ENCODE peak calls at places on chromosomes 5 and 9, in four cellular contexts. M, W, E and K are unnamed samples.

GRCh38 chr9:806285-807156 is 35.0 kb upstream of the DMRT1 start:
- DNase-seq in M (peak), W (no peak), E (peak), K (peak)

GRCh38 chr9:134497283-134497860 is 144.2 kb upstream of the COL5A1 start:
- DNase-seq in M (no peak), W (no peak), E (no peak), K (no peak)

GRCh38 chr9:120941046-120941770 is 14.6 kb upstream of the TRAF1 start:
- DNase-seq in M (no peak), W (no peak), E (no peak), K (no peak)

GRCh38 chr9:68775003-68775730 is 70.1 kb downstream of the PIP5K1B start:
- DNase-seq in M (no peak), W (no peak), E (no peak), K (no peak)

GRCh38 chr9:33044677-33045282 is 19.7 kb downstream of the DNAJA1 start:
- DNase-seq in M (no peak), W (peak), E (no peak), K (no peak)

GRCh38 chr5:125140855-125141254 is 394.4 kb upstream of the ZNF608 start:
- DNase-seq in M (no peak), W (no peak), E (peak), K (no peak)

GRCh38 chr5:97554992-97555981 is 372.2 kb upstream of the RIOK2 start:
- DNase-seq in M (no peak), W (no peak), E (no peak), K (no peak)

GRCh38 chr5:146731909-146732659 is 146.5 kb downstream of the PPP2R2B start:
- DNase-seq in M (no peak), W (no peak), E (no peak), K (no peak)

GRCh38 chr9:84331119-84331791 is 9.3 kb downstream of the SLC28A3 start:
- DNase-seq in M (no peak), W (no peak), E (no peak), K (no peak)

GRCh38 chr5:43572357-43572756 is 15.5 kb upstream of the PAIP1 start:
- DNase-seq in M (no peak), W (no peak), E (no peak), K (no peak)

GRCh38 chr5:135399838-135400542 is 959 bp upstream of the MACROH2A1 start:
- DNase-seq in M (no peak), W (peak), E (no peak), K (no peak)

GRCh38 chr5:75185763-75186162 is 50.9 kb downstream of the ANKRD31 start:
- DNase-seq in M (no peak), W (no peak), E (no peak), K (no peak)

GRCh38 chr9:130379649-130379970 is 65.2 kb upstream of the ASS1 start:
- DNase-seq in M (no peak), W (no peak), E (no peak), K (no peak)

GRCh38 chr5:58751222-58751621 is 168.3 kb downstream of the RAB3C start:
- DNase-seq in M (no peak), W (no peak), E (no peak), K (no peak)

GRCh38 chr9:107243757-107244156 is 39.3 kb upstream of the RAD23B start:
- DNase-seq in M (no peak), W (no peak), E (peak), K (peak)

GRCh38 chr5:123450641-123451421 is 27.6 kb upstream of the CEP120 start:
- DNase-seq in M (no peak), W (no peak), E (no peak), K (no peak)

GRCh38 chr5:140142802-140143201 is 17.1 kb downstream of the IGIP start:
- DNase-seq in M (no peak), W (no peak), E (no peak), K (no peak)

GRCh38 chr5:51104556-51104955 is 278.7 kb upstream of the ISL1 start:
- DNase-seq in M (no peak), W (no peak), E (peak), K (no peak)

GRCh38 chr5:103224118-103224893 is 34.3 kb upstream of the MACIR start:
- DNase-seq in M (peak), W (peak), E (peak), K (peak)

GRCh38 chr9:113931140-113931539 is 55.0 kb downstream of the ZNF618 start:
- DNase-seq in M (no peak), W (no peak), E (no peak), K (no peak)

GRCh38 chr5:139633295-139634027 is 14.7 kb upstream of the CXXC5 start:
- DNase-seq in M (peak), W (peak), E (peak), K (peak)

GRCh38 chr5:74013222-74013621 is 387.2 kb downstream of the ARHGEF28 start:
- DNase-seq in M (no peak), W (no peak), E (no peak), K (no peak)

GRCh38 chr5:157546456-157547100 is 29.0 kb downstream of the ADAM19 start:
- DNase-seq in M (no peak), W (no peak), E (no peak), K (no peak)

GRCh38 chr9:134186471-134187109 is 22.2 kb upstream of the RNU6ATAC start:
- DNase-seq in M (no peak), W (no peak), E (no peak), K (peak)

GRCh38 chr9:104820336-104820735 is 56.4 kb downstream of the NIPSNAP3B start:
- DNase-seq in M (no peak), W (no peak), E (no peak), K (peak)

GRCh38 chr5:14212838-14213237 is 69.7 kb downstream of the TRIO start:
- DNase-seq in M (no peak), W (no peak), E (peak), K (no peak)

GRCh38 chr9:2420488-2421056 is 201.0 kb upstream of the VLDLR start:
- DNase-seq in M (no peak), W (no peak), E (no peak), K (no peak)

GRCh38 chr5:16903480-16904300 is 32.4 kb downstream of the MYO10 start:
- DNase-seq in M (no peak), W (no peak), E (no peak), K (no peak)

GRCh38 chr9:37302277-37302676 is 120.2 kb upstream of the GRHPR start:
- DNase-seq in M (no peak), W (no peak), E (no peak), K (no peak)

GRCh38 chr9:123251741-123252140 is 16.6 kb downstream of the STRBP start:
- DNase-seq in M (no peak), W (no peak), E (no peak), K (no peak)

GRCh38 chr5:149063017-149063687 is at the start of gene SH3TC2:
- DNase-seq in M (no peak), W (peak), E (peak), K (no peak)

GRCh38 chr5:157222506-157223230 is 42.0 kb downstream of the ITK start:
- DNase-seq in M (no peak), W (no peak), E (no peak), K (no peak)

GRCh38 chr9:87158779-87159178 is 211.5 kb upstream of the GAS1 start:
- DNase-seq in M (no peak), W (no peak), E (no peak), K (no peak)

GRCh38 chr5:89397096-89397495 is 514.1 kb upstream of the MEF2C start:
- DNase-seq in M (no peak), W (no peak), E (no peak), K (no peak)

GRCh38 chr5:174688441-174689354 is 35.7 kb upstream of the MSX2 start:
- DNase-seq in M (no peak), W (no peak), E (no peak), K (no peak)

GRCh38 chr5:174692982-174693422 is 31.4 kb upstream of the MSX2 start:
- DNase-seq in M (peak), W (peak), E (no peak), K (no peak)

GRCh38 chr5:174687503-174687902 is 36.9 kb upstream of the MSX2 start:
- DNase-seq in M (no peak), W (no peak), E (no peak), K (no peak)

GRCh38 chr5:174692381-174692780 is 32.0 kb upstream of the MSX2 start:
- DNase-seq in M (no peak), W (no peak), E (no peak), K (no peak)

DNA sequence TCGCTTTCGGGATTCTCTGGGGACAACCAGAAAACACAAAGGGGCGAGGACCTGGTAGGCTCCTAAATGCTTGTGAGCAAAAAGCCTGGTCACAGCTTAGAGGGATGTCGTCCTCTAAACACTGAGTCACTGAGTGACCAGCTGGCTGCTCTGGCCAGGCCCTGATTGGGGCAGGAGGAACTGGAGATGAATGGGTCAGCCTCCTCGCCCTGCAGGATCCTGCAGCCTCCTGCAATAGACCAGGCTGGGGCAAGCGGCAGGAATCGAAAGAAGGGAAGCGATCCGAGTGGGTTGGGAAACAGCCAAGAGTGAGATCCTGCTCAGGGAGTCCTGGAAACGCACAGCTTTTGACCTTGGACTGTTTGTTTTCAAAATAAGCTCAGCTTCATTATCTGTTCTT is 34.1 kb upstream of the MSX2 start:
- DNase-seq in M (no peak), W (peak), E (no peak), K (no peak)
- TF ChIP-seq ELF4 in M (no peak), W (no peak), E (no peak), K (no peak)

GRCh38 chr9:136613824-136614371 is 48.8 kb upstream of the EGFL7 start:
- DNase-seq in M (no peak), W (no peak), E (no peak), K (no peak)

GRCh38 chr9:136616307-136616635 is 46.4 kb upstream of the EGFL7 start:
- DNase-seq in M (no peak), W (no peak), E (no peak), K (no peak)

GRCh38 chr9:136615631-136616306 is 46.9 kb upstream of the EGFL7 start:
- DNase-seq in M (no peak), W (no peak), E (no peak), K (no peak)

GRCh38 chr9:136614967-136615623 is 47.6 kb upstream of the EGFL7 start:
- DNase-seq in M (no peak), W (peak), E (no peak), K (peak)

DNA sequence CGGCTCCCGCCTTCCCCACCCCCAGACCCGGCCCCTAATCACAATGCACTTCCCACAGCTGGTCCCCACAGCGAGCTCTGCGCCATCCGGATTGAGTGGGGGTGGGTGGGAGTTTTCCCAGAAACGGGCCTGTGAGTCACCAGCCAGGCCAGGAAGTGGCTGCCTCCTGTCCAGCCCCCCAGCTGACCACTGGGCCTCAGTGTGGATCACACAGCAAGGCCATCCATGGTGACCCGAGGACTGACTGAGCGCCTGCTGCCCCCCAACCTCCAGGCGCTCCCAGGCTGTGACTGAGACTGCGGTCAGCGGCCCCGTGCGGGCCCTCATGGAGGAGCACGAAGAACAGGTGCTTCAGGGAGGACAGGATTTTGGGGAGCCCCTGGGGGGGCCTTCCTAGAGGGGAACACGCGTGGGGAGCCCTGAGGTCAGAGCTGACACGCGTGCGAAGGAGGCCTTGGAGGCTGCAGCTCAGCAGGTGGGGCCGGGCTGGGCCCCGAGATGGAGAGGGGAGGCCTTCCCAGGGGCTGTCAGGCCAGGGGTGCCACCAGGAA is 48.3 kb upstream of the EGFL7 start:
- DNase-seq in M (no peak), W (no peak), E (no peak), K (peak)
- TF ChIP-seq ELF4 in M (no peak), W (no peak), E (no peak), K (no peak)

DNA sequence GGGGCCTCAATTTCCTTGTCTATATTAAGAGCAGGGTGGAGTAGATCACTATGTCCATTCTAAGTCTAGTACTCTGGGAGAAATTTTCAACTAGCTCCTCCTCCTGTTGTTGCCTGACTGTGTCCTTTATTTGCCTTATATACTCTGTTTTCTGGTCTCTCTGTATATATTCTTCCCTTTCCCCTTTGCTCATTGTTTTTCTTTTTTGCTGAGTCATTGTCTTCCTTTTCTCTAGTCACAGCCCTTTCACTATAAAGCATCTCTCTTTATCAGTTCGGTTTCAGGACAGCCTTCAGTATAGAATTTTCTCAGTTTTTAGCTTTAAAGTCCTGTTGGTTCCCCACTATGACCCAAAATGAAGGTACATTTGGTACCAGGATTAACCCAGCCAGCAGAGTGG is 44.4 kb upstream of the CDH6 start:
- DNase-seq in M (no peak), W (no peak), E (no peak), K (no peak)
- TF ChIP-seq ELF4 in M (no peak), W (no peak), E (no peak), K (no peak)

GRCh38 chr9:16064701-16065230 is 511.9 kb downstream of the CCDC171 start:
- DNase-seq in M (no peak), W (no peak), E (no peak), K (no peak)
- TF ChIP-seq ELF4 in M (no peak), W (no peak), E (no peak), K (no peak)

DNA sequence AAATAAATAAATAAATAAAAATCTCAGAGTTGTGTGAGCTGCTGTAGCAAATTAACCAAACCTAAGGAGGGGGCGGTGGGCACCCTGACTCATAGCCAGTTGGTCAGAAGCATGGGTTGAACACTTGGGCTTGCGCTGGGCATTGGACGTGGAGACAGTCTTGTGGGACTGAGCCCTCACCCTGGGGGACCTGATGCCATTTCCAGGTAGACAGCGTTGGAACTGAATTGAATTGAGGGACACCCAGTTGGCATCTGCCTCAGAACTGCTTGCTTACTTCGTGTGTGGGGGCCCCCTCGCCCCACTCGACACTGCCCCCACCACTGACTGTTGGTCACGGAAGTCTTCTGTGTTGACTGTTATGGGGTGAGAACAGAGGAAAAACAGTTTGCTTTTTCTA is 19.0 kb upstream of the TBC1D9B start:
- DNase-seq in M (no peak), W (no peak), E (no peak), K (no peak)
- TF ChIP-seq ELF4 in M (no peak), W (no peak), E (no peak), K (no peak)

DNA sequence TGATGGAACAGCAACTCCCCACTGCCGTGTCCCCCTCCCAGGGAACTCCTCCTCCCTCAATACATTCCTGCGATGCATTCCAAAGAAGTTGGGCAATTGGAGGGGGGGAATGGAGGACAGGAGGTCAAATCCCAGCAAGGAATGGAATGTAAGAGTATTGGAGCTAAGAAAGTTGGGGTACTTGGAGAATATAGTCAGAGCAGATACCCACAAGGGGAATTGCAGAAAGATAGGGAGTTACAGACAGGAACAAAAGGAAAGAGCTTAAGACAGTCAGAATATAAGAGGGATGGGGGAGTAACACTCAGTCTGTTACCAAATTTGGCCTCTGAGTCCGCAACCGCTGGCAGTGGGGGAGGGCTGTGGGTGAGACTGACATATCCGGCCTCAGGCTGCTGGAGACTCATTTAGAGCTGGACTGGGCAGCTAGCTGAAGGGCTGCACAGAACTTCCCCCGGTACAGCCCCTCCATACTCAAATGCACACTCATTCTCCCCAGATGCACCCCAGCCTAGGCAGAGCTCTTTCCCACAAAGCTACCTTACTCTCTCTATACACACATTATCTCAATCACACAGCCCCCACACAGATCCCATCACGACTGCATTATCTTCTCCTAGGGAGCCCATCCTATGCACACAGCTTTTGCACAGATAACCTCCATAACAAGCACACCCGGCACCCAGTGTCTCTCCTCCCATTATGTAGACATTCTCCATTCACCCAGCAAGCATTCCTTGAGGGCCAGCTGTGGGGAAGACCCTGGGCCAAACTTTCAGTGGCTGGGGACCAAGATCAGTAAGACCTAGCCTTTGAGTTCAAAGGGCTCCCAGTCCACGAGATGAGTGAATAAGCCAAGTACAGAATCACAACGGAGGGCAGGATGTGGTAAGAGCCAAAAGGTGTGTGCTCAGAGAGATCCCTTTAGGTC is 3.7 kb downstream of the TLN1 start:
- DNase-seq in M (no peak), W (peak), E (peak), K (peak)
- TF ChIP-seq ELF4 in M (no peak), W (no peak), E (no peak), K (peak)

GRCh38 chr9:72312563-72312962 is 52.4 kb downstream of the ZFAND5 start:
- DNase-seq in M (no peak), W (no peak), E (no peak), K (no peak)
- TF ChIP-seq ELF4 in M (no peak), W (no peak), E (no peak), K (no peak)

DNA sequence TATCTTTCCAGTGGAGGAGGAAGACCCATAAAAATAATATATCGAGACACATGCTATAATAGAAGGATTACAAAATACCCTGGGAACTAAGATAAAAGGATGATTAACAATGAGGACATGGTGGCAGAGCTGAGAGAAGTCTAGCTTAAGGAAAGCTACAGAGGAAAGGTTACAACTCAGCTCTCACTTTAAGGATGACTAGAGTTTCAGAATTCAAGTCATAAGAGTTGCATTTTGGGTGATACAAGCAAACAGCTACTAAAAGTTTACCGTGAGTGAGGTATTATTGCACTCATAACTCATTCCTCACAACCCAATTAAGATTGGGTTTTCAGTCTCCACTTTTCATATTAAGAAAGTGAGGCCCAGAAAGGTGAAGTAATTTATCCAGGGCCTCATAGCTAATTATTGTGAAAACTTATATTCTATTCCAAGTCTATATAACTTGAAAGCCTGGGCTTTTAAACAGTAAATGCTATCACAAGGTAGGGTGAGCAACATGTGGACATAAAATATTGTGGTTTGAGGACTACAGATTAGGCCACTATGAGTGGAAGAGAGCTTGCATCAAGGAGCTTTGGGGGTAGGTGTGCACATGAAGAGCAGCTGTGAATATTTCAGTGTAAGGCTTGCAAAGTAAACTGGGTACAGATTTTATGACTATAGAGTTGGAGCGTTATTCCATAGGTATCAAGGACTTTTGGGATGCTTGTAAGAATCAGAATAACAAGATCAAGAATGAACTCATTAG is 28.0 kb downstream of the JAKMIP2 start:
- DNase-seq in M (no peak), W (no peak), E (no peak), K (no peak)
- TF ChIP-seq ELF4 in M (no peak), W (no peak), E (no peak), K (no peak)

DNA sequence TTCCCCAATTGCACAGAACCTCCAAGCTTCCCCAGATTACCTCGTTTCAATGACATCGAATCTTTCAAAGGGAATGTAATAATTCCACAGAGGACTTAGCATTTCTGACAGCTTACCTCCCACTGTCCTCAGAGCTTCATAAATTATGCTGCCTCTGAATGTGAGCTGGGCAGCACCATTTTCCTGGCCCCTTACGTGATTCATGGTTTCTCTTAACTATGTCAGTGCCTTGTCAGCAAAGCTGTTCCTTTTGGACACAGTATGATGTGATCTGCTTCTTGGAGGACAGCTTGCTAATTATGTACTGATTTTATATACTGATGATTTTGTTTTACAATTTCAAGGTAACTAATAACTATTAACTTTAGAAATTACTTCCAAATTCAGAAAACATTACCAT is 27.7 kb upstream of the SSBP2 start:
- DNase-seq in M (no peak), W (no peak), E (no peak), K (no peak)
- TF ChIP-seq ELF4 in M (no peak), W (no peak), E (no peak), K (no peak)